ENCODE peak calls at places on chromosome 21, in five cellular contexts. Q is NAMALWA; H is A549; U is effector memory CD8-positive, alpha-beta T cell; J is OCI-LY7. Z is an unnamed sample.

GRCh38 chr21:14989359-14989758 is 75.4 kb downstream of the NRIP1 start:
- DNase-seq in J (no peak), U (no peak), Q (no peak), H (no peak), Z (no peak)

GRCh38 chr21:14773777-14774345 is 227.7 kb upstream of the SAMSN1 start:
- DNase-seq in J (peak), U (peak), H (peak), Q (peak), Z (peak)

GRCh38 chr21:41956926-41957729 is 3.3 kb upstream of the C2CD2 start:
- DNase-seq in J (no peak), H (peak), U (no peak), Q (no peak), Z (peak)

GRCh38 chr21:31182231-31183129 is 144.2 kb upstream of the KRTAP19-8 start:
- DNase-seq in H (no peak), J (no peak), Q (no peak), U (no peak), Z (no peak)

GRCh38 chr21:36477001-36477400 is 2.9 kb downstream of the CLDN14 start:
- DNase-seq in Q (no peak), J (no peak), U (no peak), H (no peak), Z (no peak)

GRCh38 chr21:46009951-46010655 is 28.5 kb downstream of the COL6A1 start:
- DNase-seq in H (no peak), U (no peak), Q (no peak), J (no peak), Z (no peak)

GRCh38 chr21:45868488-45868887 is 113.1 kb upstream of the COL6A1 start:
- DNase-seq in U (no peak), Q (no peak), J (no peak), H (no peak), Z (no peak)

GRCh38 chr21:30713786-30714185 is 4.8 kb downstream of the KRTAP21-3 start:
- DNase-seq in J (no peak), Q (no peak), H (no peak), U (no peak), Z (no peak)

GRCh38 chr21:46357684-46358425 is 33.9 kb downstream of the PCNT start:
- DNase-seq in J (no peak), H (no peak), Q (no peak), U (no peak), Z (no peak)

GRCh38 chr21:33360871-33361602 is 36.3 kb downstream of the IFNAR1 start:
- DNase-seq in Q (peak), J (peak), H (peak), U (peak), Z (peak)